ENCODE peak calls at places on chromosomes 12 and 14, in ten cellular contexts. M, E, V, P, G, H, X, R, L and Q are unnamed samples.

GRCh38 chr12:74412607-74413230 is 124.9 kb upstream of the ATXN7L3B start:
- DNase-seq in M (no peak), E (peak; percentile 36), V (no peak), P (peak; percentile 11), G (peak; percentile 0), H (no peak), X (no peak), R (peak; percentile 35), L (no peak), Q (no peak)

GRCh38 chr12:89783321-89784060 is 74.9 kb upstream of the ATP2B1 start:
- DNase-seq in M (peak; percentile 52), E (peak; percentile 47), V (no peak), P (peak; percentile 80), G (peak; percentile 72), H (peak; percentile 55), X (no peak), R (peak; percentile 12), L (no peak), Q (no peak)

GRCh38 chr14:105076805-105077648 is 11.8 kb upstream of the GPR132 start:
- DNase-seq in M (no peak), E (no peak), V (no peak), P (no peak), G (no peak), H (no peak), X (no peak), R (no peak), L (no peak), Q (no peak)

GRCh38 chr14:104355949-104356737 is 217.8 kb downstream of the KIF26A start:
- DNase-seq in M (peak; percentile 39), E (no peak), V (peak; percentile 16), P (no peak), G (no peak), H (no peak), X (no peak), R (no peak), L (no peak), Q (peak; percentile 43)

GRCh38 chr12:19829100-19829853 is 390.0 kb downstream of the AEBP2 start:
- DNase-seq in M (no peak), E (no peak), V (no peak), P (peak; percentile 42), G (no peak), H (no peak), X (no peak), R (no peak), L (no peak), Q (no peak)

GRCh38 chr14:77458249-77458950 is 507 bp downstream of the AHSA1 start:
- DNase-seq in M (no peak), E (peak; percentile 43), V (no peak), P (peak; percentile 28), G (no peak), H (no peak), X (no peak), R (peak; percentile 9), L (peak; percentile 43), Q (no peak)

GRCh38 chr14:59507063-59507751 is 22.9 kb downstream of the JKAMP start:
- DNase-seq in M (no peak), E (peak; percentile 82), V (peak; percentile 42), P (peak; percentile 61), G (peak; percentile 40), H (peak; percentile 32), X (no peak), R (peak; percentile 56), L (peak; percentile 83), Q (no peak)

GRCh38 chr14:36935976-36936678 is 236.3 kb downstream of the SLC25A21 start:
- DNase-seq in M (no peak), E (peak; percentile 5), V (no peak), P (no peak), G (peak; percentile 24), H (no peak), X (no peak), R (no peak), L (no peak), Q (no peak)

GRCh38 chr12:19161251-19161650 is 31.7 kb downstream of the PLEKHA5 start:
- DNase-seq in M (no peak), E (no peak), V (no peak), P (no peak), G (no peak), H (no peak), X (no peak), R (no peak), L (no peak), Q (no peak)

GRCh38 chr12:50188875-50189575 is 21.9 kb upstream of the CERS5 start:
- DNase-seq in M (no peak), E (peak; percentile 35), V (no peak), P (no peak), G (no peak), H (no peak), X (no peak), R (no peak), L (peak; percentile 18), Q (no peak)

GRCh38 chr14:35390577-35391387 is 13.8 kb downstream of the NFKBIA start:
- DNase-seq in M (no peak), E (peak; percentile 47), V (no peak), P (peak; percentile 28), G (no peak), H (no peak), X (no peak), R (peak; percentile 50), L (no peak), Q (no peak)

GRCh38 chr14:44149597-44149996 is 357.5 kb downstream of the FSCB start:
- DNase-seq in M (no peak), E (no peak), V (no peak), P (peak; percentile 10), G (no peak), H (no peak), X (no peak), R (no peak), L (no peak), Q (no peak)

GRCh38 chr12:122158700-122159285 is 15.2 kb downstream of the IL31 start:
- DNase-seq in M (no peak), E (no peak), V (no peak), P (no peak), G (no peak), H (no peak), X (no peak), R (no peak), L (no peak), Q (no peak)

GRCh38 chr12:113208041-113208934 is 13.0 kb upstream of the TPCN1 start:
- DNase-seq in M (no peak), E (peak; percentile 51), V (peak; percentile 52), P (peak; percentile 86), G (peak; percentile 63), H (peak; percentile 63), X (peak; percentile 66), R (peak; percentile 34), L (peak; percentile 67), Q (no peak)

GRCh38 chr12:57688931-57689330 is 5.0 kb upstream of the OS9 start:
- DNase-seq in M (no peak), E (no peak), V (no peak), P (no peak), G (no peak), H (no peak), X (no peak), R (no peak), L (no peak), Q (no peak)

GRCh38 chr12:163406-163986 is 50.5 kb downstream of the SLC6A12 start:
- DNase-seq in M (no peak), E (no peak), V (no peak), P (no peak), G (no peak), H (no peak), X (no peak), R (no peak), L (no peak), Q (no peak)

GRCh38 chr12:20450591-20450990 is 82.3 kb downstream of the PDE3A start:
- DNase-seq in M (no peak), E (peak; percentile 51), V (no peak), P (no peak), G (no peak), H (no peak), X (no peak), R (peak; percentile 56), L (no peak), Q (no peak)

GRCh38 chr14:69315302-69315701 is 55.3 kb downstream of the GALNT16 start:
- DNase-seq in M (no peak), E (peak; percentile 29), V (no peak), P (no peak), G (no peak), H (no peak), X (peak; percentile 45), R (no peak), L (no peak), Q (no peak)

GRCh38 chr12:113298861-113299545 is 35.9 kb downstream of the SLC8B1 start:
- DNase-seq in M (no peak), E (no peak), V (peak; percentile 82), P (no peak), G (peak; percentile 47), H (peak; percentile 81), X (peak; percentile 79), R (no peak), L (no peak), Q (no peak)

GRCh38 chr14:104885973-104886689 is 21.1 kb downstream of the CEP170B start:
- DNase-seq in M (peak; percentile 36), E (no peak), V (no peak), P (no peak), G (no peak), H (peak; percentile 3), X (no peak), R (no peak), L (peak; percentile 7), Q (no peak)

GRCh38 chr12:43113153-43113552 is 438.9 kb downstream of the ADAMTS20 start:
- DNase-seq in M (no peak), E (peak; percentile 56), V (no peak), P (no peak), G (peak; percentile 29), H (no peak), X (no peak), R (peak; percentile 46), L (no peak), Q (no peak)

GRCh38 chr14:61476105-61476736 is 154.8 kb downstream of the PRKCH start:
- DNase-seq in M (no peak), E (no peak), V (no peak), P (no peak), G (no peak), H (no peak), X (no peak), R (no peak), L (no peak), Q (no peak)
- H3K4me3 ChIP-seq in M (no peak overlapping the region), E (no peak overlapping the region), V (no peak overlapping the region), P (no peak overlapping the region), G (no peak overlapping the region), H (no peak overlapping the region), X (no peak overlapping the region), R (no peak overlapping the region), L (no peak overlapping the region), Q (no peak overlapping the region)

GRCh38 chr14:92382677-92383076 is 59.7 kb downstream of the SLC24A4 start:
- DNase-seq in M (no peak), E (no peak), V (no peak), P (no peak), G (no peak), H (no peak), X (no peak), R (no peak), L (no peak), Q (no peak)
- TF ChIP-seq CTCF in M (no peak), E (peak; percentile 41), V (no peak), P (peak; percentile 21), G (peak; percentile 43), H (peak; percentile 34), X (no peak), R (peak; percentile 27), L (no peak), Q (no peak)

GRCh38 chr14:81449576-81449975 is 49.5 kb upstream of the STON2 start:
- DNase-seq in M (no peak), E (no peak), V (no peak), P (no peak), G (no peak), H (no peak), X (no peak), R (no peak), L (no peak), Q (no peak)
- H3K4me3 ChIP-seq in M (no peak overlapping the region), E (no peak overlapping the region), V (no peak overlapping the region), P (no peak overlapping the region), G (no peak overlapping the region), H (no peak overlapping the region), X (no peak overlapping the region), R (no peak overlapping the region), L (no peak overlapping the region), Q (no peak overlapping the region)

GRCh38 chr12:85642810-85643209 is 193.4 kb downstream of the RASSF9 start:
- DNase-seq in M (no peak), E (peak; percentile 93), V (no peak), P (peak; percentile 90), G (peak; percentile 79), H (no peak), X (no peak), R (no peak), L (no peak), Q (no peak)
- TF ChIP-seq CTCF in M (no peak), E (peak; percentile 87), V (no peak), P (peak; percentile 80), G (peak; percentile 76), H (no peak), X (no peak), R (no peak), L (no peak), Q (no peak)